ENCODE peak calls at places on chromosomes 4 and X, in six cellular contexts. One of them, this sample, is unnamed. For H3K36me3, the result is how much of the 10 kb centered on the place peaks cover.

GRCh38 chr4:123405212-123405856 is 8.7 kb downstream of the SPRY1 start:
- DNase-seq in heart right ventricle: no peak
- DNase-seq in neuronal stem cell: no peak
- DNase-seq in CD8-positive, alpha-beta memory T cell: no peak
- DNase-seq in heart left ventricle: no peak
- DNase-seq in HCT116: no peak
- DNase-seq in this sample: no peak

GRCh38 chrX:2862404-2862803 is 33.7 kb downstream of the GYG2 start:
- DNase-seq in heart left ventricle: no peak
- DNase-seq in heart right ventricle: no peak
- DNase-seq in HCT116: no peak
- DNase-seq in CD8-positive, alpha-beta memory T cell: no peak
- DNase-seq in neuronal stem cell: no peak
- DNase-seq in this sample: no peak

GRCh38 chr4:140705625-140706275 is 50.4 kb downstream of the TBC1D9 start:
- DNase-seq in neuronal stem cell: no peak
- DNase-seq in heart left ventricle: no peak
- DNase-seq in heart right ventricle: no peak
- DNase-seq in HCT116: no peak
- DNase-seq in CD8-positive, alpha-beta memory T cell: no peak
- DNase-seq in this sample: no peak

GRCh38 chr4:177393236-177393635 is 49.0 kb downstream of the AGA start:
- DNase-seq in heart right ventricle: no peak
- DNase-seq in HCT116: no peak
- DNase-seq in neuronal stem cell: no peak
- DNase-seq in heart left ventricle: no peak
- DNase-seq in CD8-positive, alpha-beta memory T cell: no peak
- DNase-seq in this sample: peak

GRCh38 chrX:15384304-15384703 is at the start of gene VEGFD:
- DNase-seq in HCT116: no peak
- DNase-seq in heart right ventricle: no peak
- DNase-seq in heart left ventricle: no peak
- DNase-seq in CD8-positive, alpha-beta memory T cell: no peak
- DNase-seq in neuronal stem cell: no peak
- DNase-seq in this sample: no peak

GRCh38 chr4:30719363-30720020 is 677 bp upstream of the PCDH7 start:
- DNase-seq in neuronal stem cell: peak
- DNase-seq in heart right ventricle: peak
- DNase-seq in heart left ventricle: peak
- DNase-seq in CD8-positive, alpha-beta memory T cell: no peak
- DNase-seq in HCT116: no peak
- DNase-seq in this sample: peak

GRCh38 chr4:96713271-96713670 is 873.4 kb downstream of the PDHA2 start:
- DNase-seq in CD8-positive, alpha-beta memory T cell: no peak
- DNase-seq in neuronal stem cell: no peak
- DNase-seq in heart left ventricle: no peak
- DNase-seq in HCT116: no peak
- DNase-seq in heart right ventricle: no peak
- DNase-seq in this sample: no peak

GRCh38 chrX:16586371-16587112 is 63.4 kb upstream of the S100G start:
- DNase-seq in HCT116: no peak
- DNase-seq in CD8-positive, alpha-beta memory T cell: no peak
- DNase-seq in neuronal stem cell: no peak
- DNase-seq in heart left ventricle: no peak
- DNase-seq in heart right ventricle: no peak
- DNase-seq in this sample: no peak

GRCh38 chr4:74659576-74660411 is 134.5 kb downstream of the BTC start:
- DNase-seq in CD8-positive, alpha-beta memory T cell: no peak
- DNase-seq in heart right ventricle: no peak
- DNase-seq in HCT116: peak
- DNase-seq in heart left ventricle: no peak
- DNase-seq in neuronal stem cell: no peak
- DNase-seq in this sample: peak

GRCh38 chrX:97027384-97027922 is 143.7 kb downstream of the RPA4 start:
- DNase-seq in CD8-positive, alpha-beta memory T cell: no peak
- DNase-seq in HCT116: no peak
- DNase-seq in heart left ventricle: no peak
- DNase-seq in neuronal stem cell: peak
- DNase-seq in heart right ventricle: no peak
- DNase-seq in this sample: no peak

GRCh38 chrX:139831689-139832456 is 101.0 kb downstream of the ATP11C start:
- DNase-seq in neuronal stem cell: no peak
- DNase-seq in HCT116: no peak
- DNase-seq in heart right ventricle: no peak
- DNase-seq in CD8-positive, alpha-beta memory T cell: no peak
- DNase-seq in heart left ventricle: no peak
- DNase-seq in this sample: peak

GRCh38 chr4:112119358-112119783 is 25.9 kb upstream of the FAM241A start:
- DNase-seq in neuronal stem cell: no peak
- DNase-seq in heart left ventricle: no peak
- DNase-seq in heart right ventricle: no peak
- DNase-seq in CD8-positive, alpha-beta memory T cell: no peak
- DNase-seq in HCT116: no peak
- DNase-seq in this sample: no peak

GRCh38 chr4:80220711-80221110 is 23.4 kb downstream of the PRDM8 start:
- DNase-seq in HCT116: no peak
- DNase-seq in CD8-positive, alpha-beta memory T cell: no peak
- DNase-seq in neuronal stem cell: no peak
- DNase-seq in heart left ventricle: no peak
- DNase-seq in heart right ventricle: no peak
- DNase-seq in this sample: no peak

GRCh38 chr4:74451214-74451661 is 6.3 kb downstream of the AREG start:
- DNase-seq in heart right ventricle: no peak
- DNase-seq in CD8-positive, alpha-beta memory T cell: no peak
- DNase-seq in neuronal stem cell: no peak
- DNase-seq in heart left ventricle: no peak
- DNase-seq in HCT116: no peak
- DNase-seq in this sample: no peak

GRCh38 chr4:108512615-108513505 is 107.5 kb upstream of the RPL34 start:
- DNase-seq in heart left ventricle: peak
- DNase-seq in heart right ventricle: no peak
- DNase-seq in CD8-positive, alpha-beta memory T cell: peak
- DNase-seq in HCT116: no peak
- DNase-seq in neuronal stem cell: peak
- DNase-seq in this sample: peak

GRCh38 chr4:139890810-139891209 is 225.2 kb downstream of the MGST2 start:
- DNase-seq in HCT116: no peak
- DNase-seq in heart left ventricle: no peak
- DNase-seq in CD8-positive, alpha-beta memory T cell: no peak
- DNase-seq in heart right ventricle: no peak
- DNase-seq in neuronal stem cell: no peak
- DNase-seq in this sample: no peak

GRCh38 chrX:104913348-104913747 is 307.1 kb downstream of the TEX13A start:
- DNase-seq in HCT116: no peak
- DNase-seq in heart right ventricle: no peak
- DNase-seq in neuronal stem cell: peak
- DNase-seq in heart left ventricle: no peak
- DNase-seq in CD8-positive, alpha-beta memory T cell: no peak
- DNase-seq in this sample: peak

GRCh38 chr4:77582151-77582550 is 23.5 kb upstream of the CXCL13 start:
- DNase-seq in CD8-positive, alpha-beta memory T cell: no peak
- DNase-seq in heart right ventricle: no peak
- DNase-seq in HCT116: no peak
- DNase-seq in neuronal stem cell: no peak
- DNase-seq in heart left ventricle: no peak
- DNase-seq in this sample: no peak

GRCh38 chrX:19753368-19753767 is 134.0 kb downstream of the SH3KBP1 start:
- DNase-seq in CD8-positive, alpha-beta memory T cell: no peak
- DNase-seq in HCT116: no peak
- DNase-seq in heart right ventricle: no peak
- DNase-seq in heart left ventricle: no peak
- DNase-seq in neuronal stem cell: no peak
- DNase-seq in this sample: no peak

GRCh38 chr4:21181716-21182115 is 481.5 kb downstream of the PACRGL start:
- DNase-seq in heart right ventricle: no peak
- DNase-seq in heart left ventricle: no peak
- DNase-seq in neuronal stem cell: no peak
- DNase-seq in HCT116: no peak
- DNase-seq in CD8-positive, alpha-beta memory T cell: no peak
- DNase-seq in this sample: no peak

GRCh38 chr4:65983062-65983461 is 312.8 kb upstream of the EPHA5 start:
- DNase-seq in heart right ventricle: no peak
- DNase-seq in heart left ventricle: no peak
- DNase-seq in neuronal stem cell: no peak
- DNase-seq in HCT116: no peak
- DNase-seq in CD8-positive, alpha-beta memory T cell: no peak
- DNase-seq in this sample: no peak

GRCh38 chr4:140395668-140396067 is 22.2 kb downstream of the SCOC start:
- DNase-seq in HCT116: no peak
- DNase-seq in neuronal stem cell: no peak
- DNase-seq in heart left ventricle: no peak
- DNase-seq in CD8-positive, alpha-beta memory T cell: no peak
- DNase-seq in heart right ventricle: no peak
- DNase-seq in this sample: no peak

GRCh38 chr4:140296871-140297570 is 76.4 kb upstream of the SCOC start:
- DNase-seq in neuronal stem cell: no peak
- DNase-seq in HCT116: peak
- DNase-seq in CD8-positive, alpha-beta memory T cell: no peak
- DNase-seq in heart left ventricle: no peak
- DNase-seq in heart right ventricle: no peak
- DNase-seq in this sample: no peak

GRCh38 chr4:52658671-52659015 is 458 bp downstream of the USP46 start:
- DNase-seq in HCT116: no peak
- DNase-seq in CD8-positive, alpha-beta memory T cell: no peak
- DNase-seq in heart left ventricle: no peak
- DNase-seq in neuronal stem cell: peak
- DNase-seq in heart right ventricle: no peak
- DNase-seq in this sample: no peak

GRCh38 chrX:111560801-111561200 is 49.4 kb downstream of the SERTM2 start:
- DNase-seq in HCT116: no peak
- DNase-seq in CD8-positive, alpha-beta memory T cell: no peak
- DNase-seq in heart left ventricle: no peak
- DNase-seq in heart right ventricle: no peak
- DNase-seq in neuronal stem cell: no peak
- DNase-seq in this sample: no peak

GRCh38 chr4:47877204-47877603 is 37.2 kb downstream of the NFXL1 start:
- DNase-seq in HCT116: no peak
- DNase-seq in heart right ventricle: no peak
- DNase-seq in CD8-positive, alpha-beta memory T cell: no peak
- DNase-seq in heart left ventricle: no peak
- DNase-seq in neuronal stem cell: no peak
- DNase-seq in this sample: no peak
- H3K36me3 ChIP-seq in HCT116: half or more
- H3K36me3 ChIP-seq in heart right ventricle: half or more
- H3K36me3 ChIP-seq in CD8-positive, alpha-beta memory T cell: under half
- H3K36me3 ChIP-seq in heart left ventricle: half or more
- H3K36me3 ChIP-seq in neuronal stem cell: half or more
- H3K36me3 ChIP-seq in this sample: under half

DNA sequence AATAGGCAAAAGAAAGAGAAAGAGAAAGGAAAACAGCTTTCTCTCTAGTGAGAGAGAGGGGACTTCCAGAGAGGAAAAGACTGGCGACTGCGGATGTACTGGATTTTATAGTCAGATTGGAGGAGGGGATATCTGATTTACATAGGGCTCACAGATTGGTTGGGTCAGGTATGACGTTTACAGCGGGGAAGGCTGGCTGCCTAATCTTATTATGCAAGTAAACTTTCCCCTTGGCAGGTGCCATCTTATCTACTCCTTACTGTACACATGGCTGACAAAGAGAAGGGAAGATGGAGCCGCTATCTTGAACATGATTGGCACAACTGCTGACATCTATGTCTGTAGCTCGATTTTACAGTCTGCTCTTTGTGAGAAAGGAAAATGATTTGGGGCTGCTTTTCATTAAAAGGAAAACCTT is 25.4 kb downstream of the RBPJ start:
- DNase-seq in neuronal stem cell: no peak
- DNase-seq in heart left ventricle: no peak
- DNase-seq in HCT116: no peak
- DNase-seq in heart right ventricle: no peak
- DNase-seq in CD8-positive, alpha-beta memory T cell: no peak
- DNase-seq in this sample: peak
- H3K27ac ChIP-seq in neuronal stem cell: no peak
- H3K27ac ChIP-seq in heart left ventricle: no peak
- H3K27ac ChIP-seq in HCT116: no peak
- H3K27ac ChIP-seq in heart right ventricle: no peak
- H3K27ac ChIP-seq in CD8-positive, alpha-beta memory T cell: no peak
- H3K27ac ChIP-seq in this sample: no peak

GRCh38 chrX:134776844-134777370 is 118.6 kb upstream of the PLAC1 start:
- DNase-seq in CD8-positive, alpha-beta memory T cell: no peak
- DNase-seq in HCT116: no peak
- DNase-seq in neuronal stem cell: no peak
- DNase-seq in heart right ventricle: no peak
- DNase-seq in heart left ventricle: no peak
- DNase-seq in this sample: no peak

GRCh38 chrX:134773041-134773440 is 114.8 kb upstream of the PLAC1 start:
- DNase-seq in HCT116: no peak
- DNase-seq in heart left ventricle: no peak
- DNase-seq in CD8-positive, alpha-beta memory T cell: no peak
- DNase-seq in neuronal stem cell: no peak
- DNase-seq in heart right ventricle: no peak
- DNase-seq in this sample: no peak

GRCh38 chrX:134774190-134775048 is 116.1 kb upstream of the PLAC1 start:
- DNase-seq in heart right ventricle: no peak
- DNase-seq in heart left ventricle: no peak
- DNase-seq in HCT116: no peak
- DNase-seq in CD8-positive, alpha-beta memory T cell: no peak
- DNase-seq in neuronal stem cell: no peak
- DNase-seq in this sample: no peak
- H3K36me3 ChIP-seq in heart right ventricle: half or more
- H3K36me3 ChIP-seq in heart left ventricle: under half
- H3K36me3 ChIP-seq in HCT116: under half
- H3K36me3 ChIP-seq in CD8-positive, alpha-beta memory T cell: under half
- H3K36me3 ChIP-seq in neuronal stem cell: half or more
- H3K36me3 ChIP-seq in this sample: under half

GRCh38 chr4:145902522-145902921 is 36.1 kb downstream of the ZNF827 start:
- DNase-seq in neuronal stem cell: no peak
- DNase-seq in HCT116: no peak
- DNase-seq in heart right ventricle: no peak
- DNase-seq in heart left ventricle: no peak
- DNase-seq in CD8-positive, alpha-beta memory T cell: no peak
- DNase-seq in this sample: no peak
- H3K27ac ChIP-seq in neuronal stem cell: no peak
- H3K27ac ChIP-seq in HCT116: no peak
- H3K27ac ChIP-seq in heart right ventricle: no peak
- H3K27ac ChIP-seq in heart left ventricle: no peak
- H3K27ac ChIP-seq in CD8-positive, alpha-beta memory T cell: no peak
- H3K27ac ChIP-seq in this sample: no peak

This sample was measured in small intestine.